ENCODE peak calls at places on chromosomes 12 and 14, in ten cellular contexts. S is heart left ventricle, F is Peyer's patch, P is sigmoid colon, M is GM23338, D is AG09309, U is GM13976, L is progenitor cell of endocrine pancreas, O is fibroblast of lung, E is endodermal cell. C is an unnamed sample.

GRCh38 chr12:69851976-69852375 is 26.9 kb downstream of the MYRFL start:
- DNase-seq in S (no peak), F (no peak), P (no peak), M (no peak), D (no peak), U (no peak), L (no peak), O (peak; percentile 5), E (no peak), C (no peak)

GRCh38 chr12:118541945-118542344 is 165.6 kb downstream of the SUDS3 start:
- DNase-seq in S (no peak), F (no peak), P (no peak), M (no peak), D (no peak), U (no peak), L (no peak), O (no peak), E (no peak), C (peak; percentile 46)

GRCh38 chr14:97874394-97874793 is 1077.2 kb downstream of the VRK1 start:
- DNase-seq in S (no peak), F (no peak), P (no peak), M (no peak), D (no peak), U (no peak), L (no peak), O (no peak), E (no peak), C (no peak)

GRCh38 chr14:103581954-103582703 is 19.4 kb downstream of the COA8 start:
- DNase-seq in S (no peak), F (no peak), P (no peak), M (peak; percentile 47), D (no peak), U (no peak), L (no peak), O (no peak), E (no peak), C (no peak)

GRCh38 chr14:51609987-51610283 is 41.8 kb upstream of the FRMD6 start:
- DNase-seq in S (no peak), F (no peak), P (no peak), M (no peak), D (no peak), U (no peak), L (no peak), O (peak; percentile 65), E (no peak), C (no peak)

GRCh38 chr14:38210587-38211257 is 3.0 kb downstream of the SSTR1 start:
- DNase-seq in S (no peak), F (no peak), P (no peak), M (peak; percentile 63), D (no peak), U (peak; percentile 18), L (peak; percentile 33), O (peak; percentile 73), E (peak; percentile 78), C (peak; percentile 29)

GRCh38 chr12:22252057-22252456 is 82.5 kb downstream of the ST8SIA1 start:
- DNase-seq in S (no peak), F (no peak), P (no peak), M (no peak), D (no peak), U (no peak), L (no peak), O (no peak), E (no peak), C (no peak)

GRCh38 chr12:118357327-118358007 is 15.2 kb downstream of the TAOK3 start:
- DNase-seq in S (no peak), F (peak; percentile 64), P (no peak), M (no peak), D (no peak), U (peak; percentile 62), L (no peak), O (peak; percentile 64), E (no peak), C (no peak)

DNA sequence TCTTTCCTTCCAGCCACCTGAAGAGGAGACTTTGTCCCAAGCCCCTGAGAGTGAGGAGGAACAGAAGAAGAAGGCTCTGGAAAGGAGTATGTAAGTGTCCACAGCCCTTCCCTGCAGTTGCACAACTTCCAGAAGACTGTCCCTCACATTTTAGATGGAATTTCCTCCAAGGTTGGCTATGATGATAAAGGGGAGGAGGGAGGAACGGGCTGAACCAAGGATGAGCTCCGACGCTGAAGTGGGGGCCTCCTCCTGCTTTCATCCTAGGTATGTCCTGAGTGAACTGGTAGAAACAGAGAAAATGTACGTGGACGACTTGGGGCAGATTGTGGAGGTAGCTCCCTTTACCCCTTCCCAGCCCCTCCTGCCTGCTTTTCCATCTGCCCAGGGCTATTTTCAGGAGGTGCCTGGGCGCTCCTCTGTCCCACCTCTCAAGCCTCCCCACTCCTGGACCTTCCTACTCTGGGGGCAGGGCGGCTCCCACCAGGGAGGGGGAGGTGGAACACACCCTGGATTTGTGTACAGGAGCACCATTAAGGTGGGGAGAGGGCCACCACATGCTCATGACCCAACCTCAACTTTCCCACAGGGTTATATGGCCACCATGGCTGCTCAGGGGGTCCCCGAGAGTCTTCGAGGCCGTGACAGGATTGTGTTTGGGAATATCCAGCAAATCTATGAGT is 2.3 kb downstream of the ARHGEF25 start:
- DNase-seq in S (no peak), F (no peak), P (peak; percentile 37), M (no peak), D (no peak), U (peak; percentile 20), L (no peak), O (no peak), E (no peak), C (no peak)
- TF ChIP-seq CTCF in S (no peak), F (no peak), P (no peak), M (no peak), D (no peak), U (no peak), L (no peak), O (no peak), E (no peak), C (no peak)

GRCh38 chr14:23351681-23352505 is 794 bp downstream of the SLC22A17 start:
- DNase-seq in S (no peak), F (no peak), P (no peak), M (peak; percentile 67), D (no peak), U (peak; percentile 46), L (no peak), O (no peak), E (peak; percentile 76), C (no peak)
- TF ChIP-seq CTCF in S (no peak), F (no peak), P (no peak), M (peak; percentile 25), D (no peak), U (no peak), L (peak; percentile 46), O (no peak), E (peak; percentile 38), C (no peak)

GRCh38 chr14:105199093-105199492 is 18.0 kb upstream of the NUDT14 start:
- DNase-seq in S (no peak), F (no peak), P (no peak), M (no peak), D (no peak), U (no peak), L (no peak), O (no peak), E (no peak), C (no peak)

GRCh38 chr14:105197274-105197673 is 16.2 kb upstream of the NUDT14 start:
- DNase-seq in S (peak; percentile 79), F (no peak), P (no peak), M (no peak), D (peak; percentile 23), U (no peak), L (no peak), O (peak; percentile 17), E (no peak), C (no peak)

GRCh38 chr14:105200074-105200473 is 19.0 kb upstream of the NUDT14 start:
- DNase-seq in S (no peak), F (no peak), P (no peak), M (no peak), D (no peak), U (no peak), L (no peak), O (no peak), E (no peak), C (no peak)

GRCh38 chr14:105200641-105201040 is 19.5 kb upstream of the NUDT14 start:
- DNase-seq in S (no peak), F (no peak), P (no peak), M (no peak), D (no peak), U (no peak), L (no peak), O (no peak), E (no peak), C (no peak)

GRCh38 chr14:105198588-105198987 is 17.5 kb upstream of the NUDT14 start:
- DNase-seq in S (no peak), F (no peak), P (no peak), M (no peak), D (no peak), U (no peak), L (no peak), O (no peak), E (peak; percentile 63), C (no peak)
- TF ChIP-seq CTCF in S (no peak), F (no peak), P (no peak), M (no peak), D (no peak), U (no peak), L (peak; percentile 42), O (no peak), E (peak; percentile 66), C (no peak)

GRCh38 chr12:28711411-28711810 is 437.7 kb upstream of the FAR2 start:
- DNase-seq in S (no peak), F (no peak), P (no peak), M (no peak), D (no peak), U (no peak), L (no peak), O (peak; percentile 14), E (no peak), C (no peak)

GRCh38 chr12:28704477-28705169 is 444.5 kb upstream of the FAR2 start:
- DNase-seq in S (no peak), F (no peak), P (no peak), M (no peak), D (peak; percentile 43), U (no peak), L (no peak), O (no peak), E (no peak), C (no peak)

GRCh38 chr12:28710882-28711281 is 438.2 kb upstream of the FAR2 start:
- DNase-seq in S (no peak), F (no peak), P (no peak), M (no peak), D (peak; percentile 80), U (no peak), L (no peak), O (peak; percentile 78), E (no peak), C (no peak)

GRCh38 chr12:28709996-28710685 is 438.9 kb upstream of the FAR2 start:
- DNase-seq in S (no peak), F (no peak), P (no peak), M (no peak), D (no peak), U (no peak), L (no peak), O (peak; percentile 8), E (no peak), C (no peak)

DNA sequence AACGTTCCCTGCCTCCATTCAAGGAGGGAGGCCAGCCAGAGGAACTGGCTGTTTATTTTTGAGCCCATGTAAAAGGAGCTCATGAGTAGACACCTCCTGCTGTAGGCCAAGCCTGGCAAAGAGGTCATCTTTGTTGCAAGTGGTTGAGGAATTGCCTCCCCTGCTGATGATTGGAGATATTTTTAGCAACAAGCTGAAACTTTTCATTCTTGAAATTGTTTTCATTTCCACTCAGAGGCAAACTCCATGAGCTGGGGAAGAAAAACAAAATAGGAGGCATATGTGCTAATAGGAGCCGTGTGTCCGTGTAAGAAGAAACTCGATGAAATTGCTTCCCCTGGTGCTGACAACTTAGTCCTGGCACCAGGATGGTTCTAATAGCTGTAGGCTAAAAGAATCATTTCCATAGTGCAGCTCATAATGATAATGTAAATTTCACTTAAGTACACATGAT is 440.1 kb upstream of the FAR2 start:
- DNase-seq in S (no peak), F (no peak), P (no peak), M (no peak), D (peak; percentile 75), U (no peak), L (no peak), O (peak; percentile 66), E (no peak), C (peak; percentile 70)
- TF ChIP-seq CTCF in S (no peak), F (no peak), P (no peak), M (no peak), D (no peak), U (no peak), L (no peak), O (no peak), E (no peak), C (no peak)

C was measured in testis.